ENCODE peak calls at places on chromosomes 12 and 14, in six cellular contexts. O is H54; W is iPS-NIHi11; Z is nucleus accumbens; P is kidney tubule cell; U is activated CD8-positive, alpha-beta memory T cell treated with anti-CD3 and anti-CD28 coated beads for 24 hours. B is an unnamed sample.

GRCh38 chr12:24752763-24753462 is 196.0 kb downstream of the BCAT1 start:
- DNase-seq in P (peak; percentile 78), U (no peak), O (no peak), W (no peak), Z (no peak), B (no peak)

GRCh38 chr14:75568791-75569190 is 9.6 kb upstream of the FLVCR2 start:
- DNase-seq in P (no peak), O (no peak), W (no peak), U (no peak), Z (no peak), B (no peak)

GRCh38 chr12:89134213-89134770 is 218.0 kb downstream of the DUSP6 start:
- DNase-seq in W (no peak), P (no peak), Z (no peak), U (no peak), O (no peak), B (no peak)

GRCh38 chr12:5022030-5022429 is 21.6 kb upstream of the KCNA5 start:
- DNase-seq in O (no peak), W (no peak), P (peak; percentile 47), Z (no peak), U (no peak), B (no peak)

GRCh38 chr12:95200128-95200973 is 16.9 kb downstream of the FGD6 start:
- DNase-seq in U (no peak), P (no peak), W (no peak), O (no peak), Z (no peak), B (no peak)

GRCh38 chr14:33765251-33765650 is 185.6 kb downstream of the EGLN3 start:
- DNase-seq in W (peak; percentile 82), Z (no peak), P (no peak), U (no peak), O (no peak), B (no peak)

GRCh38 chr14:101031721-101032120 is 128.2 kb upstream of the RTL1 start:
- DNase-seq in P (no peak), O (no peak), U (no peak), W (no peak), Z (no peak), B (no peak)

GRCh38 chr12:1117970-1118563 is 127.0 kb downstream of the ERC1 start:
- DNase-seq in W (peak; percentile 55), Z (peak; percentile 11), O (no peak), P (peak; percentile 79), U (peak; percentile 81), B (peak; percentile 80)

GRCh38 chr12:56528836-56529235 is 7.2 kb downstream of the RBMS2 start:
- DNase-seq in P (no peak), Z (no peak), W (no peak), U (no peak), O (no peak), B (no peak)

GRCh38 chr12:23197266-23197665 is 572.3 kb downstream of the ETNK1 start:
- DNase-seq in O (no peak), Z (no peak), U (no peak), W (no peak), P (no peak), B (no peak)

GRCh38 chr14:89186850-89187376 is 230.1 kb downstream of the FOXN3 start:
- DNase-seq in O (no peak), Z (no peak), P (peak; percentile 6), W (no peak), U (no peak), B (peak; percentile 57)

GRCh38 chr12:114995891-114996290 is 311.9 kb upstream of the TBX3 start:
- DNase-seq in U (no peak), O (no peak), P (no peak), W (no peak), Z (no peak), B (peak; percentile 34)

GRCh38 chr14:83827383-83827782 is 1702.6 kb upstream of the FLRT2 start:
- DNase-seq in O (no peak), Z (no peak), U (no peak), P (peak; percentile 9), W (no peak), B (no peak)

GRCh38 chr14:43651185-43651787 is 855.8 kb downstream of the FSCB start:
- DNase-seq in P (no peak), W (no peak), O (no peak), U (no peak), Z (no peak), B (no peak)

GRCh38 chr12:95802482-95803264 is 12.1 kb upstream of the NTN4 start:
- DNase-seq in O (no peak), Z (no peak), U (no peak), P (peak; percentile 100), W (peak; percentile 36), B (peak; percentile 99)

GRCh38 chr12:62785941-62786559 is 148.9 kb downstream of the PPM1H start:
- DNase-seq in O (peak; percentile 69), P (peak; percentile 100), W (no peak), Z (no peak), U (no peak), B (peak; percentile 98)

GRCh38 chr12:15268927-15269552 is 47.8 kb upstream of the RERG start:
- DNase-seq in O (peak; percentile 18), U (peak; percentile 65), P (peak; percentile 80), W (peak; percentile 78), Z (no peak), B (peak; percentile 56)

GRCh38 chr12:32069731-32070130 is 36.9 kb upstream of the BICD1 start:
- DNase-seq in Z (no peak), O (no peak), P (no peak), U (no peak), W (no peak), B (no peak)

B was measured in PC-3.